ENCODE peak calls at places on chromosomes 4 and X, in four cellular contexts. L is left ventricle myocardium inferior, T is A673, E is AG09309. S is an unnamed sample.

GRCh38 chr4:21882050-21882839 is 66.3 kb downstream of the KCNIP4 start:
- DNase-seq in L (no peak), T (no peak), E (no peak), S (no peak)

GRCh38 chr4:156321203-156321602 is 367.5 kb upstream of the CTSO start:
- DNase-seq in L (no peak), T (no peak), E (peak; percentile 84), S (no peak)

GRCh38 chrX:129983575-129984131 is 1.2 kb downstream of the BCORL1 start:
- DNase-seq in L (no peak), T (no peak), E (no peak), S (peak; percentile 46)

GRCh38 chr4:6962211-6963041 is 52.8 kb downstream of the TBC1D14 start:
- DNase-seq in L (no peak), T (no peak), E (no peak), S (no peak)

GRCh38 chrX:141176586-141177451 is at the start of gene LDOC1:
- DNase-seq in L (peak; percentile 69), T (no peak), E (peak; percentile 3), S (no peak)

GRCh38 chr4:154660052-154660451 is 47.6 kb upstream of the FGG start:
- DNase-seq in L (no peak), T (no peak), E (no peak), S (no peak)

GRCh38 chr4:16788893-16789292 is 109.6 kb downstream of the LDB2 start:
- DNase-seq in L (no peak), T (no peak), E (no peak), S (no peak)

GRCh38 chr4:66750273-66750672 is 795.0 kb downstream of the CENPC start:
- DNase-seq in L (no peak), T (no peak), E (no peak), S (no peak)

GRCh38 chr4:158015241-158015640 is 157.6 kb downstream of the GASK1B start:
- DNase-seq in L (no peak), T (no peak), E (no peak), S (no peak)

GRCh38 chrX:47585273-47585672 is 3.0 kb downstream of the TIMP1 start:
- DNase-seq in L (no peak), T (no peak), E (no peak), S (no peak)

GRCh38 chr4:140887467-140887866 is 131.3 kb upstream of the TBC1D9 start:
- DNase-seq in L (no peak), T (no peak), E (no peak), S (no peak)

GRCh38 chr4:156052116-156052515 is 98.5 kb upstream of the CTSO start:
- DNase-seq in L (no peak), T (no peak), E (no peak), S (no peak)

GRCh38 chr4:18077808-18078207 is 56.3 kb upstream of the LCORL start:
- DNase-seq in L (no peak), T (no peak), E (no peak), S (no peak)

GRCh38 chr4:15677507-15677988 is 4.1 kb upstream of the FAM200B start:
- DNase-seq in L (no peak), T (peak; percentile 25), E (no peak), S (no peak)

GRCh38 chr4:107490116-107490515 is 229.9 kb downstream of the PAPSS1 start:
- DNase-seq in L (no peak), T (no peak), E (no peak), S (no peak)

GRCh38 chr4:7594013-7594412 is 159.3 kb upstream of the PSAPL1 start:
- DNase-seq in L (no peak), T (no peak), E (no peak), S (no peak)

GRCh38 chr4:7738458-7739076 is 201.1 kb downstream of the AFAP1 start:
- DNase-seq in L (peak; percentile 7), T (no peak), E (no peak), S (no peak)

GRCh38 chrX:119655125-119655524 is 37.8 kb downstream of the SEPTIN6 start:
- DNase-seq in L (peak; percentile 21), T (peak; percentile 56), E (peak; percentile 35), S (no peak)

GRCh38 chr4:151468715-151469696 is 60.0 kb downstream of the FHIP1A start:
- DNase-seq in L (no peak), T (no peak), E (no peak), S (no peak)

GRCh38 chr4:118918388-118918787 is 29.7 kb downstream of the SYNPO2 start:
- DNase-seq in L (no peak), T (peak; percentile 39), E (peak; percentile 58), S (no peak)

GRCh38 chr4:184420881-184421416 is 53.4 kb downstream of the IRF2 start:
- DNase-seq in L (no peak), T (peak; percentile 41), E (no peak), S (peak; percentile 53)

GRCh38 chr4:168619266-168619631 is 122.4 kb downstream of the PALLD start:
- DNase-seq in L (no peak), T (no peak), E (no peak), S (no peak)

GRCh38 chrX:149145845-149146285 is 359.2 kb downstream of the IDS start:
- DNase-seq in L (no peak), T (peak; percentile 55), E (no peak), S (no peak)

GRCh38 chr4:55866290-55866907 is 13.0 kb downstream of the EXOC1 start:
- DNase-seq in L (no peak), T (peak; percentile 65), E (peak; percentile 85), S (no peak)

GRCh38 chr4:139333046-139333445 is 30.8 kb upstream of the NDUFC1 start:
- DNase-seq in L (no peak), T (no peak), E (no peak), S (no peak)

GRCh38 chr4:154877110-154877760 is 96.2 kb downstream of the RBM46 start:
- DNase-seq in L (no peak), T (peak; percentile 9), E (no peak), S (no peak)

GRCh38 chr4:141371206-141371605 is 150.5 kb downstream of the ZNF330 start:
- DNase-seq in L (no peak), T (no peak), E (no peak), S (no peak)

GRCh38 chrX:154482786-154483185 is 3.6 kb downstream of the UBL4A start:
- DNase-seq in L (no peak), T (no peak), E (no peak), S (no peak)

GRCh38 chr4:13328591-13328990 is 155.5 kb downstream of the RAB28 start:
- DNase-seq in L (no peak), T (no peak), E (no peak), S (no peak)

GRCh38 chr4:74284074-74284473 is 24.2 kb upstream of the EPGN start:
- DNase-seq in L (no peak), T (no peak), E (peak; percentile 35), S (no peak)

DNA sequence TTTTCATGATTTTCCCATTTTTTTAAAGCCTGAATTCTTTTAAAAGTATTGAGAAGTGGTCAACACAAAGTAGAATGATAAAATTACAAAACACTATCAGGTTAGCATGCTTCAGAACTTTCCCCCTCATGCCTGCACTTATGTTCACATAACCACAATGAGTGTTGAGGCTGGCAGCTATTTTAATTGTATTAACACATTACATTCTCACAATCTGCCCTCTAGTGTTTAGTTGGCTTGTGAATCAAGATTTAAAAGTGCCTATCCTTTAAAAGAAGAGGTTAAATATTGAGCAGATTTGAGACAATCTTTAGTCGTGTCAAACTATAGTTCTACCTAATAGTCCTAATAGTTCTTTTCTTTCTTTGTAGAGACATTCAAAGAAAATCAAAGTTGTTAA is 93.6 kb upstream of the NAP1L5 start:
- DNase-seq in L (no peak), T (peak; percentile 37), E (no peak), S (no peak)
- TF ChIP-seq CTCF in L (peak; percentile 39), T (peak; percentile 52), E (no peak), S (peak; percentile 32)

GRCh38 chrX:40644821-40645358 is 2.5 kb downstream of the CXorf38 start:
- DNase-seq in L (peak; percentile 25), T (peak; percentile 33), E (peak; percentile 34), S (peak; percentile 59)

GRCh38 chrX:40646489-40647306 is 663 bp downstream of the CXorf38 start:
- DNase-seq in L (peak; percentile 30), T (no peak), E (no peak), S (peak; percentile 53)

GRCh38 chrX:40644175-40644574 is 3.2 kb downstream of the CXorf38 start:
- DNase-seq in L (no peak), T (no peak), E (no peak), S (no peak)

GRCh38 chrX:40651620-40652223 is 4.4 kb upstream of the CXorf38 start:
- DNase-seq in L (peak; percentile 18), T (peak; percentile 73), E (peak; percentile 25), S (peak; percentile 46)

GRCh38 chrX:40647307-40648197 is at the start of gene CXorf38:
- DNase-seq in L (peak; percentile 90), T (peak; percentile 93), E (peak; percentile 50), S (peak; percentile 96)
- TF ChIP-seq CTCF in L (no peak), T (peak; percentile 21), E (peak; percentile 2), S (peak; percentile 18)

GRCh38 chrX:133670394-133670793 is 255.1 kb upstream of the GPC4 start:
- DNase-seq in L (no peak), T (peak; percentile 64), E (no peak), S (peak; percentile 40)
- TF ChIP-seq CTCF in L (peak; percentile 73), T (peak; percentile 84), E (peak; percentile 65), S (peak; percentile 68)

GRCh38 chr4:103918214-103918613 is 198.4 kb upstream of the TACR3 start:
- DNase-seq in L (no peak), T (no peak), E (no peak), S (no peak)

GRCh38 chr4:103915224-103915869 is 195.6 kb upstream of the TACR3 start:
- DNase-seq in L (no peak), T (peak; percentile 31), E (no peak), S (peak; percentile 18)
- TF ChIP-seq CTCF in L (peak; percentile 48), T (peak; percentile 81), E (peak; percentile 45), S (peak; percentile 76)

GRCh38 chr4:5051210-5051691 is at the start of gene STK32B:
- DNase-seq in L (peak; percentile 70), T (peak; percentile 84), E (peak; percentile 40), S (peak; percentile 47)
- TF ChIP-seq CTCF in L (no peak), T (no peak), E (peak; percentile 6), S (no peak)

GRCh38 chrX:71873459-71873833 is 37.2 kb upstream of the NHSL2 start:
- DNase-seq in L (no peak), T (no peak), E (no peak), S (no peak)

GRCh38 chrX:71871367-71871766 is 39.3 kb upstream of the NHSL2 start:
- DNase-seq in L (no peak), T (no peak), E (peak; percentile 17), S (no peak)

GRCh38 chrX:71872542-71873458 is 37.8 kb upstream of the NHSL2 start:
- DNase-seq in L (no peak), T (no peak), E (no peak), S (no peak)

GRCh38 chrX:71867680-71868079 is 43.0 kb upstream of the NHSL2 start:
- DNase-seq in L (no peak), T (no peak), E (no peak), S (peak; percentile 7)

DNA sequence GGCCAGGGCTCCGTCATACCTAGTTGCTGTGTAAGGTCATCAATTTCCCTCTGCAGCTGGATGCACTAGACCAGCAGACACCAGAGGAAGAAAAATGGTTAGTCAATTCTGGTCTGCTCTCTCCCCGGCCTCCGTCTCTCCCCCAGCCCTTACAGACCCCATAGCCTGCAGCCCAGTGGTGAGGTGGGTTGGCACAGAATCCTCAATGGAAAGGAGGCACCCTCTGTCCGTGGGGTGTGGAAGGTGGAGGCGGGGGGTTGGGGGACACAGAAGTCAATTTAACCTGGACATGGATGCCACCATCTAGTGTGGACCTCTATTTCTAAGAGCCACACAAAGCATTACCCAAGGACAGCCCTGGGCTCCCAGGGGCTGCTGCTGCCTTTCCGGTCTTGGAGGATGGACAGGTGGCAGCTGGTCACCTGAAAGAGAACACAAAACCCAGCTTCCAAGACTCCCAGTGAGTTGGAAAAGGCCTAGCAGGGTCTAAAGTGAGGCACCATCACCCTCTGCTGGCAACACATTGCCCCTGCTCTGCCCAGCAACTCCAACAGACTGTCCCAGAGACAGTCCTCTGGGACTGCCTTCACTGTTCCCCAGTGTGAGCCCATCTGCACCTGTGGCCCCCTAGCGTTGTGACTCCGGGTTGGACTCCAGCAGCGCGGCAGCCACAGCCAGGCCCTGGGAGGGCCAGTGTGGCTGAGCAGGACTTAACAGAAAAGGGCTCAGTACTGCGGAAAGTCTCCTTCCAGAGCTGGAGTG is 40.1 kb upstream of the NHSL2 start:
- DNase-seq in L (no peak), T (peak; percentile 14), E (no peak), S (no peak)
- TF ChIP-seq CTCF in L (no peak), T (peak; percentile 37), E (peak; percentile 33), S (peak; percentile 7)